ENCODE peak calls at places on chromosomes 7 and 10, in six cellular contexts. M is IMR-90, D is mesenchymal stem cell, S is H9, H is neuronal stem cell, R is H1. G is an unnamed sample.

GRCh38 chr7:44767912-44768662 is 19.4 kb downstream of the ZMIZ2 start:
- DNase-seq in M (peak; percentile 77), D (peak; percentile 55), S (no peak), H (no peak), R (no peak), G (no peak)

GRCh38 chr7:87875151-87876039 is 765 bp downstream of the SLC25A40 start:
- DNase-seq in M (peak; percentile 2), D (peak; percentile 6), S (no peak), H (no peak), R (no peak), G (no peak)

GRCh38 chr7:92527300-92528187 is 776 bp downstream of the PEX1 start:
- DNase-seq in M (peak; percentile 55), D (peak; percentile 78), S (peak; percentile 54), H (peak; percentile 36), R (peak; percentile 60), G (peak; percentile 43)

GRCh38 chr10:100968037-100968736 is 1.1 kb upstream of the SEMA4G start:
- DNase-seq in M (no peak), D (no peak), S (no peak), H (no peak), R (no peak), G (no peak)

GRCh38 chr7:116213361-116214155 is 3.2 kb downstream of the TES start:
- DNase-seq in M (no peak), D (peak; percentile 62), S (no peak), H (no peak), R (no peak), G (no peak)

GRCh38 chr7:34191766-34192550 is 286.6 kb downstream of the BMPER start:
- DNase-seq in M (no peak), D (no peak), S (no peak), H (peak; percentile 62), R (no peak), G (no peak)

GRCh38 chr10:103663802-103664201 is 170.3 kb downstream of the NEURL1 start:
- DNase-seq in M (no peak), D (no peak), S (no peak), H (no peak), R (no peak), G (no peak)

GRCh38 chr7:3404490-3404889 is 103.4 kb downstream of the SDK1 start:
- DNase-seq in M (peak; percentile 56), D (peak; percentile 78), S (no peak), H (no peak), R (no peak), G (peak; percentile 88)

GRCh38 chr7:91165846-91166230 is 98.4 kb upstream of the FZD1 start:
- DNase-seq in M (peak; percentile 14), D (peak; percentile 17), S (no peak), H (no peak), R (no peak), G (no peak)

GRCh38 chr10:17375936-17376584 is 78.3 kb downstream of the ST8SIA6 start:
- DNase-seq in M (peak; percentile 2), D (peak; percentile 6), S (peak; percentile 65), H (no peak), R (peak; percentile 87), G (peak; percentile 26)

GRCh38 chr10:7589748-7590147 is 77.0 kb downstream of the ITIH5 start:
- DNase-seq in M (no peak), D (no peak), S (no peak), H (no peak), R (no peak), G (no peak)

GRCh38 chr7:74454059-74454947 is 597 bp downstream of the GTF2IRD1 start:
- DNase-seq in M (no peak), D (no peak), S (no peak), H (no peak), R (peak; percentile 71), G (no peak)

GRCh38 chr7:47454961-47455871 is 126.7 kb downstream of the TNS3 start:
- DNase-seq in M (no peak), D (no peak), S (no peak), H (no peak), R (no peak), G (no peak)

DNA sequence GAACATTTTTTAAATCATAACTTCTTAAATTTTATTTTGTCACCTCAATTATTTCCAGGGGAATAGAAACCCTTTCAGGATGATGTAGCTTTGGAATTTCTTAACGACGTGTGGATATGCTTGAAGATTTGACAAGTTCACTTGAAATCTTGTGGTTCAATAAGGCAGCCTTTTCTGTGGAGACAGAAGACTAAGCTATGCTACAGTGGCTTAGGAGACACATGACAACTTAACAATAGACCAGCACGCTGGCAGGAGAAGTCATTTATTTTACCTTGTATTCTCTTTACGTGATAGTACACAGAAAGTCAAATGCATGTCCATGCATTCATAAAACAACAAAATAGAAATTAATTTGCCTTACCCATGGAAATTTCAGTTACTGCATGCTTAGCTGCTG is 181.6 kb downstream of the GRM3 start:
- DNase-seq in M (no peak), D (no peak), S (no peak), H (no peak), R (no peak), G (no peak)
- H4K91ac ChIP-seq in M (no peak overlapping the region), D (no peak overlapping the region), S (no peak overlapping the region), H (no peak overlapping the region), R (no peak overlapping the region), G (no peak overlapping the region)

DNA sequence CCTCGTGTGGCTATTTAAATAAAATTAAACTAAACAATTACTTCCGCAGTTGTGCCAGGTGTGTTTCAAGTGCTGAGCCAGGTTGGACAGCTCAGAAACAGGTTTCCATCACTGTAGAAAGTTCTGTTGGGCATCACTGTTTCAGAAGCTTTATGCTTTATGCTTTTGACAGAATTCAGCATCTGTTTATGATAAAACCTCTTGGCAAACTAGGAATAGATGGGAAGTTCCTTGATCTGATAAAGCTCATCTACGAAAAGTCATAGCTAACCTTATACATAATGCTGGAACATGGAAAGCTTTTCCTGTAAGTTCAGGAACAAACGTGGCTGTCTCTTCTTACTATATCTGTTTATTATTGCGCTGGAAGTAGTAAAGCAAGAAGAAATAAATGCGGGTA is 143.4 kb downstream of the DOCK1 start:
- DNase-seq in M (no peak), D (no peak), S (no peak), H (no peak), R (no peak), G (no peak)
- H2AFZ ChIP-seq in M (no peak overlapping the region), D (no peak overlapping the region), S (no peak overlapping the region), H (no peak overlapping the region), R (no peak overlapping the region), G (no peak overlapping the region)

DNA sequence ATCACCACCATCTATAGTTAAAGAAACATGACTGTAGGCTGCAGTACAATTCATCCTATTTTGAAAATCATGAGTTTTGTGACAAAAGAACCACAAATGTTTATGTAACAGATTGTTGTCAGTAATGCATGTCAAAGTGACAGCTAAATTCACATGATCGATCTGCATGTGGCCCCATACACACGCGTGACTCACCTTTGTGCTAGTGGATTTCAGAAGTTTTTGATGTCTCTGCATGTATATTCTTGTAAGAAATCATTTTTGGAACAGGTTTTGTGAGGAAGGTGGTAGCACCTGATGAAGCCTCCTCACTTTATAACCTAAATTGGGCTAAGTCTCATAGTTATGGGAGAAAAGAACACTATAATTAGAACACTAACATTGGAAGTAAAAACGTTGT is 17.1 kb downstream of the RNF32 start:
- DNase-seq in M (no peak), D (no peak), S (no peak), H (no peak), R (no peak), G (no peak)
- H4K91ac ChIP-seq in M (no peak overlapping the region), D (no peak overlapping the region), S (no peak overlapping the region), H (no peak overlapping the region), R (no peak overlapping the region), G (no peak overlapping the region)

GRCh38 chr7:6465862-6466261 is 18.1 kb upstream of the DAGLB start:
- DNase-seq in M (no peak), D (no peak), S (no peak), H (no peak), R (no peak), G (no peak)

GRCh38 chr7:6462094-6462493 is 14.3 kb upstream of the DAGLB start:
- DNase-seq in M (no peak), D (no peak), S (no peak), H (no peak), R (no peak), G (no peak)

GRCh38 chr7:6460990-6461584 is 13.3 kb upstream of the DAGLB start:
- DNase-seq in M (no peak), D (no peak), S (no peak), H (no peak), R (no peak), G (no peak)

GRCh38 chr7:6460303-6460702 is 12.5 kb upstream of the DAGLB start:
- DNase-seq in M (no peak), D (no peak), S (no peak), H (no peak), R (no peak), G (peak; percentile 59)
- H2AFZ ChIP-seq in M (no peak overlapping the region), D (no peak overlapping the region), S (no peak overlapping the region), H (no peak overlapping the region), R (no peak overlapping the region), G (no peak overlapping the region)

DNA sequence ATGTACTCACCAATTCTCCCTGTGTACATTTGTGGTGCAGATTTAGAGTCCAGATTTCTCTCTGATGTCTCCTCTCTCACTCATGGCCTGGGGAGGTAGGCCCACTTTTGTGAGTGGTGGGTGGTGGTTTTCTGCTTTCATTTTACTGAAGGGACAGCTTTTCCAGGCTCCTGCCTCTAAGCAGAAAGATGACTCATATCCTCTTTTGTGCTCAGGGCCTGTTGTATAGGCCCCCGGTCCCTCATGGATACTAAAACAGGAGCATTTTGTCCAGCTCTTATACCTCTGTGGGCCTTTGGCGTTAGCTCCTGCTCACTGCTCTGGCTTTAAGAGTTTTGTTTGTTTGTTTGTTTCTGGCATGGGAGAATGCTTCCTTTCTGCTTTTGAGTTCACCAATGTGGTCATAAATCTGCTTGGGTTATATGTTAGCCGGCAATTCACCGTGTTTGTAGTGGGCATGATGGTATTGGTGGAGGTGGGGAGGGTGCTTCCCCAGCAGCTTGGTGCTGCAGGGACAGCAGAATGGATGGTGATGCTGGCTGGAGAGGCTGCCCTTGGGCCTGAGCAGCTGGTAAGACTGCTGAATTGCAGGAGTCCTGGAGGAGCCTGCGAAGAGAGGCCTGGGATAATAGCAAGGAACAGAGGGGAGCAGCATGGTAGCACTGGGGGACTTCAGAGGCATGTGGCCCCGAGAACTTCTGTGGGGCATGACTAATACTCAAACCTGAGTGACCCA is 468.7 kb downstream of the RPS24 start:
- DNase-seq in M (peak; percentile 67), D (peak; percentile 75), S (no peak), H (no peak), R (no peak), G (no peak)
- H4K91ac ChIP-seq in M (peak overlapping the region; percentile 80), D (peak overlapping the region; percentile 87), S (no peak overlapping the region), H (no peak overlapping the region), R (no peak overlapping the region), G (peak overlapping the region; percentile 92)

GRCh38 chr7:108310351-108310750 is 145.9 kb downstream of the NRCAM start:
- DNase-seq in M (no peak), D (peak; percentile 15), S (no peak), H (no peak), R (no peak), G (no peak)
- H2AFZ ChIP-seq in M (no peak overlapping the region), D (no peak overlapping the region), S (no peak overlapping the region), H (no peak overlapping the region), R (no peak overlapping the region), G (no peak overlapping the region)

DNA sequence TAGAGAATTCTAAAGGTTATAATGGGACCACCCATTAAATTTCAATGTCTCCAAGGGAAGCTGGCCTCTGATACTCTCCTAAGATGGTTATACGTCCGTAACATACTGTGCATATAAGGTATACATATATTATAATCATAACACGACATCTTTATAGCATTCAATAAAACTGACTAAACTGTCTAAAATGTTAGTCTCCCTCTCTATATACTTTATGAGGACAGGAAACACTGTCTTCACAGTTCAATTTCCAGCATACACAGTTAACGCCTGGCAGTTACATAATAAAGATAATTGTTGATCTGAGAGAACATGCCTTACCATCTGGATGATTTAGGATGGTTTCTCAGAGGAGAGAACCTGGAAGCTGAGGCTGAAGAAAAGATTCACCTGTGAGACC is 1.2 kb upstream of the ORC5 start:
- DNase-seq in M (no peak), D (no peak), S (no peak), H (no peak), R (no peak), G (no peak)
- H4K91ac ChIP-seq in M (no peak overlapping the region), D (no peak overlapping the region), S (no peak overlapping the region), H (no peak overlapping the region), R (no peak overlapping the region), G (no peak overlapping the region)

G was measured in trophoblast cell.